ENCODE peak calls at places on chromosomes 5 and 9, in five cellular contexts. H is left cardiac atrium; N is smooth muscle cell of the brain vasculature; X is astrocyte of the spinal cord; F is stimulated activated CD4-positive, alpha-beta T cell treated with anti-CD3 and anti-CD28 coated beads, Interleukin-15, amount 100 ng/mL, for 1 hour. A is an unnamed sample.

GRCh38 chr9:97570899-97571298 is 62.3 kb downstream of the TSTD2 start:
- DNase-seq in N (no peak), F (no peak), X (no peak), H (peak), A (no peak)

GRCh38 chr9:7246917-7247538 is 489.3 kb downstream of the KDM4C start:
- DNase-seq in H (no peak), N (no peak), X (no peak), F (no peak), A (no peak)

GRCh38 chr9:61674882-61675281 is 485.0 kb downstream of the SPATA31A7 start:
- DNase-seq in X (no peak), N (no peak), H (no peak), F (no peak), A (no peak)

GRCh38 chr9:122133263-122133983 is 26.2 kb downstream of the NDUFA8 start:
- DNase-seq in N (no peak), X (no peak), H (peak), F (no peak), A (peak)

GRCh38 chr5:145825751-145826180 is 9.4 kb downstream of the PRELID2 start:
- DNase-seq in N (peak), X (peak), F (no peak), H (no peak), A (peak)

GRCh38 chr9:96022445-96023031 is 147.0 kb downstream of the ERCC6L2 start:
- DNase-seq in H (peak), F (no peak), X (no peak), N (no peak), A (no peak)

GRCh38 chr9:136644343-136644592 is 18.4 kb upstream of the EGFL7 start:
- DNase-seq in X (peak), N (no peak), H (peak), F (no peak), A (no peak)

GRCh38 chr9:20227166-20227874 is 395.0 kb downstream of the MLLT3 start:
- DNase-seq in X (no peak), H (no peak), N (no peak), F (no peak), A (no peak)

GRCh38 chr9:84339951-84340350 is 607 bp downstream of the SLC28A3 start:
- DNase-seq in N (no peak), F (no peak), H (peak), X (peak), A (no peak)

GRCh38 chr9:92384373-92384772 is 20.0 kb downstream of the OGN start:
- DNase-seq in F (no peak), X (peak), H (no peak), N (no peak), A (no peak)

GRCh38 chr5:172891716-172892421 is 57.8 kb downstream of the ERGIC1 start:
- DNase-seq in F (no peak), H (peak), X (no peak), N (no peak), A (peak)

GRCh38 chr5:22998362-22998761 is 145.2 kb upstream of the CDH12 start:
- DNase-seq in X (no peak), F (no peak), N (no peak), H (no peak), A (no peak)

GRCh38 chr5:170579623-170580022 is 75.8 kb downstream of the KCNIP1 start:
- DNase-seq in F (no peak), N (no peak), X (no peak), H (no peak), A (no peak)

GRCh38 chr5:66713998-66714397 is 117.8 kb downstream of the MAST4 start:
- DNase-seq in N (no peak), F (no peak), X (peak), H (no peak), A (peak)

GRCh38 chr9:127950513-127951210 is 13.0 kb upstream of the DPM2 start:
- DNase-seq in H (no peak), X (no peak), N (no peak), F (no peak), A (no peak)

GRCh38 chr5:159640376-159640775 is 275.9 kb upstream of the ADRA1B start:
- DNase-seq in H (no peak), X (no peak), F (no peak), N (no peak), A (no peak)

GRCh38 chr9:107888773-107889227 is 399.2 kb upstream of the KLF4 start:
- DNase-seq in N (no peak), F (no peak), H (no peak), X (no peak), A (no peak)

GRCh38 chr5:18800293-18801025 is 1166.2 kb downstream of the TAF11L14 start:
- DNase-seq in F (no peak), X (no peak), H (no peak), N (no peak), A (no peak)

GRCh38 chr5:55853271-55853670 is 2.1 kb downstream of the IL31RA start:
- DNase-seq in F (no peak), X (peak), H (no peak), N (no peak), A (peak)

A was measured in dermis blood vessel endothelial cell.